ENCODE peak calls at places on chromosomes 2 and 18, in four cellular contexts. V is aorta, D is pancreas, Y is A549. J is an unnamed sample.

GRCh38 chr2:149767516-149767974 is 180.0 kb upstream of the MMADHC start:
- DNase-seq in V (no peak), D (no peak), Y (peak; percentile 61), J (no peak)

GRCh38 chr18:51211552-51211951 is 14.1 kb upstream of the MEX3C start:
- DNase-seq in V (peak; percentile 66), D (no peak), Y (no peak), J (no peak)

GRCh38 chr18:57430166-57430958 is 4.8 kb upstream of the ONECUT2 start:
- DNase-seq in V (no peak), D (no peak), Y (no peak), J (no peak)

GRCh38 chr2:119292226-119292625 is 68.6 kb downstream of the STEAP3 start:
- DNase-seq in V (no peak), D (no peak), Y (no peak), J (no peak)

GRCh38 chr2:11938196-11938595 is 191.8 kb downstream of the LPIN1 start:
- DNase-seq in V (no peak), D (no peak), Y (peak; percentile 19), J (peak; percentile 79)

GRCh38 chr2:55590810-55591440 is 26.5 kb downstream of the PPP4R3B start:
- DNase-seq in V (no peak), D (no peak), Y (peak; percentile 14), J (no peak)

GRCh38 chr2:25314514-25315315 is 27.0 kb downstream of the DNMT3A start:
- DNase-seq in V (peak; percentile 80), D (no peak), Y (no peak), J (peak; percentile 87)

GRCh38 chr2:200222837-200223236 is 83.7 kb upstream of the SPATS2L start:
- DNase-seq in V (no peak), D (no peak), Y (no peak), J (no peak)

GRCh38 chr2:31008571-31009114 is 129.6 kb downstream of the GALNT14 start:
- DNase-seq in V (no peak), D (no peak), Y (no peak), J (no peak)

GRCh38 chr18:58209326-58209725 is 165.3 kb downstream of the NEDD4L start:
- DNase-seq in V (no peak), D (no peak), Y (no peak), J (no peak)

GRCh38 chr2:30026091-30027055 is 105.0 kb upstream of the ALK start:
- DNase-seq in V (no peak), D (peak; percentile 71), Y (peak; percentile 50), J (no peak)

GRCh38 chr2:61707984-61708852 is 145.6 kb downstream of the FAM161A start:
- DNase-seq in V (no peak), D (no peak), Y (peak; percentile 79), J (no peak)

GRCh38 chr18:10430696-10431095 is 23.7 kb upstream of the APCDD1 start:
- DNase-seq in V (no peak), D (no peak), Y (no peak), J (no peak)

GRCh38 chr2:45777996-45778719 is 126.7 kb downstream of the PRKCE start:
- DNase-seq in V (no peak), D (no peak), Y (no peak), J (no peak)

GRCh38 chr2:69643602-69644505 is at the start of gene AAK1:
- DNase-seq in V (peak; percentile 94), D (peak; percentile 95), Y (peak; percentile 94), J (peak; percentile 90)

GRCh38 chr2:69644506-69644979 is 1.0 kb upstream of the AAK1 start:
- DNase-seq in V (no peak), D (no peak), Y (no peak), J (peak; percentile 46)

GRCh38 chr2:69646714-69647113 is 3.2 kb upstream of the AAK1 start:
- DNase-seq in V (no peak), D (no peak), Y (no peak), J (no peak)

GRCh38 chr2:69645026-69645425 is 1.5 kb upstream of the AAK1 start:
- DNase-seq in V (no peak), D (no peak), Y (no peak), J (no peak)

DNA sequence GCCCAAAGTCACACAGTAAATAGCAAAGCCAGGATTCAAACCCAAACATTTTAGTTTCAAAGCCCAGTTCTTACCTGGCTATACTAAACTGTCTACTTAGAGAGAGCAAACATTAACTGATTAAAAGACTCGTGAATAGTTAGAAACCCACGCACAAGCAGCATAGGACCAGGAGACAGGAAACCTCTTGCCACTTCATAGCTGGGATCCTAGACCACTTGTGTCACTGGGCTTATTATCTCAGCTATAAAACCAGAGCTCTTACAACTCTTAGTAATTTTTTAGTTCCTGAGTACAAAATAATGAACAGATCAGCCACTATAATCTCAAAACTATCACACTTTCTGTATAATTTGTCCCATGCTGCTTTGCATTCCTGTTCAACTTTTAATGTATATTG is 2.4 kb upstream of the AAK1 start:
- DNase-seq in V (no peak), D (no peak), Y (no peak), J (no peak)
- H3K27ac ChIP-seq in V (peak overlapping the region; percentile 51), D (no peak overlapping the region), Y (no peak overlapping the region), J (no peak overlapping the region)

DNA sequence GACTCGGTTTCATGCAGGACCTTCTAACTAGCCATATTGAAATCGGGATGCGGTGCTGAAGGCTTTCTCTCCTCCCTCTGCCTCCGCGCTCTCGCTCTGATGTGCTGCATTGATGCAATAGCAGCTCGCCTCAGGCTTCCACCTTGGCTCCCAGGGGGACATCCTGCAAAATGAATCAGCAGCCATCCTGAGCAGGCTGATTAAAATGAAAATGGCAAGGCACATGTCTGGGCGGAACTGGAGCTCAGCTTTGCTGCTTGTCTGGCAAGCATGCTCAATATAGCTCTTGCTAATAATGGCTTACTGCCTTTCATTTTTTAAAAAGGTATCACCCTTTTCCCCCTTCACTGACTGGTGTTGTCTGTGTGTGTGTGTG is 818 bp upstream of the MYT1L start:
- DNase-seq in V (no peak), D (no peak), Y (no peak), J (no peak)
- H3K4me3 ChIP-seq in V (no peak overlapping the region), D (no peak overlapping the region), Y (no peak overlapping the region), J (no peak overlapping the region)

GRCh38 chr2:207902822-207903221 is 122.5 kb downstream of the PLEKHM3 start:
- DNase-seq in V (no peak), D (no peak), Y (no peak), J (no peak)

GRCh38 chr2:207903236-207903635 is 122.1 kb downstream of the PLEKHM3 start:
- DNase-seq in V (no peak), D (no peak), Y (no peak), J (no peak)

GRCh38 chr2:207898354-207898695 is 127.0 kb downstream of the PLEKHM3 start:
- DNase-seq in V (no peak), D (no peak), Y (no peak), J (no peak)

GRCh38 chr2:207901847-207902246 is 123.5 kb downstream of the PLEKHM3 start:
- DNase-seq in V (no peak), D (no peak), Y (no peak), J (no peak)

GRCh38 chr2:207901401-207901800 is 123.9 kb downstream of the PLEKHM3 start:
- DNase-seq in V (no peak), D (no peak), Y (no peak), J (no peak)
- H3K4me1 ChIP-seq in V (no peaks in the 10 kb centered on the region), D (peaks cover 8% of the 10 kb centered on the region), Y (peaks cover 8% of the 10 kb centered on the region), J (peaks cover 8% of the 10 kb centered on the region)

GRCh38 chr18:73563345-73563744 is 584.3 kb downstream of the FBXO15 start:
- DNase-seq in V (no peak), D (no peak), Y (no peak), J (no peak)
- H3K27ac ChIP-seq in V (no peak overlapping the region), D (no peak overlapping the region), Y (no peak overlapping the region), J (no peak overlapping the region)

GRCh38 chr2:73111300-73112025 is 1.3 kb downstream of the RAB11FIP5 start:
- DNase-seq in V (peak; percentile 53), D (no peak), Y (peak; percentile 61), J (no peak)
- H3K4me3 ChIP-seq in V (peak overlapping the region; percentile 99), D (peak overlapping the region; percentile 90), Y (peak overlapping the region; percentile 91), J (peak overlapping the region; percentile 71)

DNA sequence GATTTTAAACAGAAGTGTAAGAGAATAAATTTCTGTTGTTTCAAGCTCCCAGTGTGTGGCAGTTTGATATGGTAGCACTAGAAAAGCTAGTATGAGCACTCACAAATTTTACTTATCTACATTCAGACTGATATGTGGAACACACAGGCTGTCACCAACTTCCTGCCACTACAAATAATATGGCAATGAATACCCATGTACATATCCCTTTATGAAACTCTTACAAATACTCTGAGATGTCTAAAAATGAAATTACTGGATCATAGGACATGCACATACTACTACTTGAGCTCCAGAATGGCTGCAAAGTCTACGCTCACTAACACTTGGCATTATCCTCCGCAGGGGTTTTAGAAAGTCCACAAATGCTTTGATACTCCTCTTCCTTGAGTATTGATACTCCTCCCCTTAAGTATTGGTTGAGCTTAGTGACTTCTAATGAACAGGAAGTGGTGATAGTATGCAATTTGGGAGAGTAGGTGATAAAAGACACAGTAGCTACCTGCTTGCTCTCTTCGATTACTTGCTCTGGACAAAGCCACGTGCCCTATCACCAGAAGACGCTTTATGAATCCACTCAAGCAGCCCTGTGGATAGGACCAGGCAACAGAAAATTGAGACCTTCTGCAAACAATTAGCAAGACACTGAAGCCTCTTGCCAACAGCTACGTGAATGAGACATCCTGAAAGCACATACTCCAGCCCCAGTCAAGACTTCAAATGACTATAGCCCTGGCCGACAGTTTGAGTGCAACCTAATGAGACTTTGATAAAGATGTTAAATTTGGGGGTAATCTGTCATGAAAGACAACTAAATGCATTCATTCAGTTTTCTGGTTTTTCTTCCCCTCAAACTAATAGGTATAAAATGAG is 35.4 kb downstream of the FBXO11 start:
- DNase-seq in V (no peak), D (no peak), Y (no peak), J (no peak)
- H3K4me1 ChIP-seq in V (no peaks in the 10 kb centered on the region), D (peaks cover 16% of the 10 kb centered on the region), Y (peaks cover 14% of the 10 kb centered on the region), J (peaks cover 6% of the 10 kb centered on the region)

GRCh38 chr2:59630789-59631188 is 922.7 kb downstream of the BCL11A start:
- DNase-seq in V (no peak), D (no peak), Y (no peak), J (no peak)
- H3K27ac ChIP-seq in V (no peak overlapping the region), D (no peak overlapping the region), Y (no peak overlapping the region), J (no peak overlapping the region)

J was measured in ovary.